ENCODE peak calls at places on chromosome 10, in seven cellular contexts. G is sigmoid colon, P is AG04450, L is AG09309, M is HCT116, J is colonic mucosa, Y is RWPE1. B is an unnamed sample.

GRCh38 chr10:96587255-96588059 is 645 bp upstream of the TM9SF3 start:
- DNase-seq in G (peak), P (peak), L (peak), M (peak), J (peak), Y (peak), B (peak)

GRCh38 chr10:124680675-124681074 is 63.5 kb downstream of the FAM53B start:
- DNase-seq in G (peak), P (no peak), L (no peak), M (no peak), J (peak), Y (no peak), B (no peak)

GRCh38 chr10:76382381-76382851 is 951.0 kb downstream of the LRMDA start:
- DNase-seq in G (no peak), P (peak), L (peak), M (no peak), J (no peak), Y (no peak), B (peak)

GRCh38 chr10:86392723-86393094 is 26.1 kb upstream of the GRID1 start:
- DNase-seq in G (peak), P (no peak), L (no peak), M (no peak), J (no peak), Y (no peak), B (no peak)

GRCh38 chr10:44384601-44385422 is at the start of gene CXCL12:
- DNase-seq in G (peak), P (no peak), L (no peak), M (no peak), J (peak), Y (no peak), B (no peak)

GRCh38 chr10:46024948-46025347 is 5.5 kb downstream of the NCOA4 start:
- DNase-seq in G (no peak), P (no peak), L (no peak), M (no peak), J (no peak), Y (no peak), B (no peak)

GRCh38 chr10:113752553-113752952 is 1.1 kb downstream of the PLEKHS1 start:
- DNase-seq in G (no peak), P (no peak), L (no peak), M (no peak), J (peak), Y (no peak), B (no peak)

GRCh38 chr10:45407542-45407941 is 33.5 kb downstream of the ALOX5 start:
- DNase-seq in G (no peak), P (no peak), L (no peak), M (no peak), J (no peak), Y (no peak), B (no peak)

GRCh38 chr10:82308641-82309040 is 433.6 kb downstream of the NRG3 start:
- DNase-seq in G (no peak), P (no peak), L (no peak), M (no peak), J (no peak), Y (no peak), B (no peak)

GRCh38 chr10:130751106-130751840 is 560.2 kb downstream of the TCERG1L start:
- DNase-seq in G (peak), P (no peak), L (no peak), M (no peak), J (no peak), Y (no peak), B (no peak)

GRCh38 chr10:92846-93245 is 42.4 kb upstream of the ZMYND11 start:
- DNase-seq in G (no peak), P (no peak), L (no peak), M (no peak), J (no peak), Y (peak), B (no peak)

GRCh38 chr10:72638586-72639440 is 12.9 kb upstream of the MICU1 start:
- DNase-seq in G (no peak), P (no peak), L (no peak), M (no peak), J (no peak), Y (no peak), B (no peak)

GRCh38 chr10:77784856-77785255 is 141.7 kb downstream of the DLG5 start:
- DNase-seq in G (no peak), P (peak), L (peak), M (no peak), J (no peak), Y (no peak), B (no peak)

GRCh38 chr10:4981722-4982471 is 18.7 kb downstream of the AKR1C1 start:
- DNase-seq in G (no peak), P (no peak), L (no peak), M (peak), J (peak), Y (peak), B (peak)

GRCh38 chr10:102231357-102232318 is 5.5 kb downstream of the ELOVL3 start:
- DNase-seq in G (no peak), P (no peak), L (no peak), M (peak), J (peak), Y (peak), B (peak)

GRCh38 chr10:21536874-21537273 is 2.8 kb downstream of the MLLT10 start:
- DNase-seq in G (no peak), P (no peak), L (no peak), M (no peak), J (no peak), Y (no peak), B (no peak)

GRCh38 chr10:51510231-51510630 is 189.2 kb downstream of the CSTF2T start:
- DNase-seq in G (no peak), P (no peak), L (no peak), M (no peak), J (no peak), Y (no peak), B (no peak)

GRCh38 chr10:131703941-131704340 is 196.9 kb upstream of the PPP2R2D start:
- DNase-seq in G (no peak), P (no peak), L (no peak), M (no peak), J (no peak), Y (no peak), B (no peak)

GRCh38 chr10:21953585-21954057 is 49.9 kb downstream of the DNAJC1 start:
- DNase-seq in G (no peak), P (no peak), L (peak), M (peak), J (no peak), Y (peak), B (peak)

GRCh38 chr10:101617824-101618568 is 29.9 kb downstream of the DPCD start:
- DNase-seq in G (peak), P (no peak), L (no peak), M (no peak), J (no peak), Y (no peak), B (no peak)

GRCh38 chr10:119776536-119776935 is 50.7 kb downstream of the INPP5F start:
- DNase-seq in G (no peak), P (no peak), L (no peak), M (no peak), J (no peak), Y (no peak), B (peak)

GRCh38 chr10:102632394-102633062 is 11.8 kb upstream of the TRIM8 start:
- DNase-seq in G (no peak), P (no peak), L (no peak), M (no peak), J (no peak), Y (no peak), B (no peak)

GRCh38 chr10:5043716-5044115 is 40.1 kb upstream of the AKR1C2 start:
- DNase-seq in G (no peak), P (no peak), L (no peak), M (no peak), J (peak), Y (no peak), B (peak)

GRCh38 chr10:63683223-63683622 is 162.0 kb downstream of the REEP3 start:
- DNase-seq in G (no peak), P (no peak), L (no peak), M (no peak), J (no peak), Y (no peak), B (no peak)
- TF ChIP-seq CTCF in G (no peak), P (no peak), L (no peak), M (no peak), J (no peak), Y (no peak), B (no peak)

GRCh38 chr10:59176241-59177030 is at the start of gene PHYHIPL:
- DNase-seq in G (peak), P (no peak), L (no peak), M (no peak), J (no peak), Y (peak), B (no peak)

GRCh38 chr10:59179027-59179426 is 2.6 kb downstream of the PHYHIPL start:
- DNase-seq in G (no peak), P (no peak), L (no peak), M (no peak), J (no peak), Y (no peak), B (no peak)

GRCh38 chr10:59177862-59178235 is 1.4 kb downstream of the PHYHIPL start:
- DNase-seq in G (no peak), P (no peak), L (no peak), M (no peak), J (no peak), Y (no peak), B (no peak)

GRCh38 chr10:59175538-59176240 is 754 bp upstream of the PHYHIPL start:
- DNase-seq in G (no peak), P (no peak), L (no peak), M (no peak), J (no peak), Y (peak), B (no peak)

DNA sequence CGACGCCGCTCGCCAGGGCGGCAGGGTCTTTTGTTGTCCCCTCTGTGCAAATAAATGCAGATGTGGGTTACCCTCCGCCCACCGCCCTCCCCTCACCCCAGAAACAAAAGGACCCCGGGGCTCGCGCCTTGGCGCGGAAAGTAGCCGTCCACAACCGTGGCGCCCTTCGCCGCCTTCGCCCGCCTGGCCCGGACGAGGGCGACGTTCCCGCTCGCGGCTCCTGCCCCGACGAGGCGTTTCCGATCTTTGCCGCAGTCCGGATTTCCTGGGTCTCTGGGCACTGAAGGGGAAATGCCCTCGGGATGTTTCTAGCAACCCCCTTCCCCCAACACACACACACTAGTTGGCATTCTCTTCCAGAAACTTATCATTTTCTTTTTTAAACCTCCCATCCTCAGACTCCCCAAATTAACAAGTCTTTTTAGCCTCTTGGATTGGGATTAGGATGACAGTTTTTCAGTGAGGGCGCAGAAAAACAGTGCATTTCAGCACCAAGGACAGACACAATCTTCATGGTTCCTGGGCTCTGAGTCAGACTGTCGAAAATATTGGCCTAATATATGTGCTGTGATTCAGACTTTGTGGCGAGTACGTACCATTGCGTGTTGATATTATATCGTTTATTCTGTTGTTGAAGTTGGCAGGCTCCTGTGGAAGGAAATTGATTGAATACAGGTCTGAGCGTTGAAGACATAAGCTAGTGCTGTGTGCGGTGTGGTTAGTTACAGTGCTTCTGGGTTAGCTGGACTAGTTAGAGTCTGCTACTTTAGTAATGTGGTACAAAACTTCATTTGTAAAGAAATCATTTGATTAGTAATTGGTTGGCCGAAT is 803 bp downstream of the PHYHIPL start:
- DNase-seq in G (no peak), P (peak), L (peak), M (no peak), J (peak), Y (peak), B (peak)
- TF ChIP-seq CTCF in G (no peak), P (no peak), L (no peak), M (no peak), J (no peak), Y (no peak), B (no peak)

GRCh38 chr10:29735628-29736324 is 101.0 kb upstream of the SVIL start:
- DNase-seq in G (peak), P (no peak), L (no peak), M (peak), J (peak), Y (peak), B (peak)
- TF ChIP-seq CTCF in G (peak), P (peak), L (peak), M (peak), J (peak), Y (peak), B (peak)

DNA sequence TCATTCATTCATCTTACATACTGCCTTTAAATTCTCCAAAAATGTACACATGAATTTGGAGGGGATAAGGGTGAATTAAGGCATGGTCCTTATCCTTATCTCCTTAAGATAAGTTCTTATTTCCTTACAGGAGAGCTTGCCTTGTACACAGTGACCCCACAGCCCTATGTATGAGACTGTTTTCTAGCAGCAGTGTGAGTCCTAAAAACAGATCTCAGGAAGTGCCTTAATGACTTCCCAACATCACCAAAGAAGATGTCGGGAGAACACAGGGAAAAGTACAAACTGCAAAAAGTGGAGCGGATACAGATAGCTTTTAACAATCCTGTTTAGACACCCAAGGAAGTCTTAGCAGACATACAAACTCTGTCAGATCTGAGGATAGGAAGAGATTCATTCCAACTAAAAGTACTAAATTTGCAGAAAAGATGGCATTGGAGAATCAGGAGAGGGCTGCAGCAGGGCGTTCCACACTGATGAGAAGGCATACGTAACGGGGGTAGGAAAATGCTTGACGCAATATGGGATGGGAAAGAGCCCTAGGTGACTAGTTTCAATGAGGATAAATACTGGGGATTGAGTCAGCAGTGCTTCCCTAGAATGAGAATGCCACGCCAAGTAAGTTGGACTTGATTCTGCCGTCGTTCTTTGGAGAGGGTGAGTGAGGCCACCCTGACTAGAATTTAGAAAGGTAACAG is 570.2 kb downstream of the PARD3 start:
- DNase-seq in G (no peak), P (no peak), L (no peak), M (no peak), J (no peak), Y (no peak), B (peak)
- TF ChIP-seq CTCF in G (no peak), P (no peak), L (no peak), M (no peak), J (no peak), Y (no peak), B (no peak)

GRCh38 chr10:94500063-94500462 is 45.5 kb upstream of the HELLS start:
- DNase-seq in G (no peak), P (no peak), L (no peak), M (no peak), J (no peak), Y (peak), B (peak)
- TF ChIP-seq CTCF in G (no peak), P (peak), L (peak), M (peak), J (no peak), Y (no peak), B (no peak)

GRCh38 chr10:61164458-61165160 is 220.6 kb upstream of the RHOBTB1 start:
- DNase-seq in G (no peak), P (no peak), L (no peak), M (no peak), J (no peak), Y (peak), B (peak)

GRCh38 chr10:61169294-61169693 is 225.3 kb upstream of the RHOBTB1 start:
- DNase-seq in G (no peak), P (no peak), L (no peak), M (no peak), J (no peak), Y (no peak), B (no peak)

GRCh38 chr10:61163403-61163802 is 219.4 kb upstream of the RHOBTB1 start:
- DNase-seq in G (no peak), P (no peak), L (no peak), M (no peak), J (no peak), Y (peak), B (peak)

GRCh38 chr10:61166065-61166464 is 222.1 kb upstream of the RHOBTB1 start:
- DNase-seq in G (no peak), P (no peak), L (no peak), M (no peak), J (no peak), Y (no peak), B (no peak)

DNA sequence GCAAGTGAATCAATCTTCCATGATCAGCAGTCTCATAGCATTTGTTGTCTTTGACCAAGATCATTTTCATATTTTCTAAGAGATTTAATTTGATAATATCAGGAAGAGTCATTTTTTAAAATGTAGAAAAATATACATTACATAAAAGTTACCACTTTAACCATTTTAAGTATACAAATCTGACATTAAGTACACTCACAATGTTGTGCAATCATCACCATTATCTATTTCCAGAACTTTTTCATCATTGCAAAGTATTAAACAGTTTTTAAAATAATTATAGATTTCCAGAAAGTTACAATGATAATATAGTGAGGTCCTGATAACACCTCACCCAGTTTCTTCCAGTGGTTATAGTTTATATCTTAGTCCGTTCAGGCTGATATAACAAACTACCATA is 222.5 kb upstream of the RHOBTB1 start:
- DNase-seq in G (no peak), P (no peak), L (no peak), M (no peak), J (no peak), Y (no peak), B (no peak)
- TF ChIP-seq CTCF in G (no peak), P (no peak), L (no peak), M (no peak), J (no peak), Y (no peak), B (no peak)

DNA sequence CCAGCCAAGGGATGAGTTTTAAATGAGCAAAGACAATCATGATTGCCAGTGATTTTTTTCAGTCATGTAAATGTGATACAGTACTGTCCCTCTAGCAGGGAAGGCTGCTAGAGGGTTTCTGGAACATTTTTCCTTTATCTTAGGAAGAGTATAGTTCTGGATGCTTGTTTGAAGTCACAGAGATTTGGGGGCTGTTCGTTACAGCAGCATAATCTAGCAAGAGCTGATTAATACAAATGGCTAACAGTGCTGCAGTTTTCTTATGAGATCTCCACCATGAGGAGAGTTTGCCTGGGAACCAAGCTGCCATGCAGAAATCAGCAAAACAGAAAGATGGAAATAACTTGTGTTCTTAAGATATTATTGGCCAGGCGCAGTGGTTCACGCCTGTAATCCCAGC is 7.9 kb upstream of the PPA1 start:
- DNase-seq in G (no peak), P (no peak), L (no peak), M (no peak), J (no peak), Y (no peak), B (no peak)
- TF ChIP-seq CTCF in G (no peak), P (no peak), L (no peak), M (no peak), J (no peak), Y (no peak), B (no peak)

GRCh38 chr10:69007260-69007659 is 18.7 kb downstream of the KIFBP start:
- DNase-seq in G (no peak), P (no peak), L (no peak), M (no peak), J (no peak), Y (no peak), B (no peak)
- TF ChIP-seq CTCF in G (no peak), P (no peak), L (no peak), M (no peak), J (no peak), Y (no peak), B (no peak)

GRCh38 chr10:17676919-17677318 is 33.0 kb downstream of the STAM start:
- DNase-seq in G (no peak), P (no peak), L (no peak), M (no peak), J (no peak), Y (no peak), B (no peak)

GRCh38 chr10:17673517-17674051 is 29.6 kb downstream of the STAM start:
- DNase-seq in G (no peak), P (peak), L (peak), M (peak), J (no peak), Y (peak), B (peak)

GRCh38 chr10:17671307-17671706 is 27.4 kb downstream of the STAM start:
- DNase-seq in G (no peak), P (no peak), L (no peak), M (no peak), J (no peak), Y (no peak), B (no peak)

GRCh38 chr10:17675638-17676037 is 31.7 kb downstream of the STAM start:
- DNase-seq in G (no peak), P (no peak), L (no peak), M (no peak), J (no peak), Y (peak), B (no peak)
- TF ChIP-seq CTCF in G (no peak), P (no peak), L (no peak), M (no peak), J (no peak), Y (no peak), B (no peak)

DNA sequence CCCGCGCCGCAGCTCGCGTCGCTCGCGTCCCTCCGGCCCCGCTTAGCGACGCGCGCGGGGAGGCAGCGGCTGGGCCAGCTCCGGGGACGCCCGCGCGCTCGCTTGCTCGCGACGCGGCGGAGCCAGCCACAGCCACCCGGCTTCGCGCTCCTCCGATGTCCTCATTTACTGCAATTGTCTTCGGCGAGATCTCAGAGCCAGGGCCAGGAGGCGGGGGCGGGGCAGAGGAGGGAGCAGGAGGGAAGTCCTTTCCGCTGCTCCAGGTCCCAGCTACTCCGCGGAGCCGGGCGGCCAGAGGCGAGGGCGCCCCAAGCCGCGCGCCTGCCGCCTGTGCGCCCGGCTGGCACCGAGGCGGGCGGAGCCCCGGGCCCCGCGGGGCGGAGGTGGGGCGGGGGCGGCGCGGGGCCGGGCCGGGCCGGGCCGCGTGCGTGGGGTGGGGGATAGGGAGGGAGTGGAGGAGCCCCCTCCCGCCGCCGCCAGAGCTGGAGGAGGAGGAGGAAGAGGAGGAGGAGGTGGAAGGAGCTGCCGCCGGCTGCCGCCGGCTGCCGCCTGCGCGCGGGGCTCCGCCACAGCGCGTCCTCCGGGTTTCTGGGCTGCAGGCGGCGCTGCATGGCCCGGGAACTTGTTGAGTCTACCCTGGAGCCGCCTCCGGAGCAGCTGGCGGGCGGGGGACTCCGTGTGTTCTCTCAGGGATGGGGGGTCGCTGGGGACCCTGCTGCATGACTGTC is at the start of gene INSYN2A:
- DNase-seq in G (no peak), P (no peak), L (no peak), M (no peak), J (peak), Y (peak), B (peak)
- TF ChIP-seq CTCF in G (no peak), P (peak), L (peak), M (no peak), J (no peak), Y (no peak), B (no peak)

B was measured in MCF 10A.